ENCODE peak calls at places on chromosomes 16 and 17, in five cellular contexts. T, S, M, W and P are unnamed samples. For H3K27me3, the result is how much of the 10 kb centered on the place peaks cover.

GRCh38 chr17:48283907-48284306 is 146.1 kb downstream of the SKAP1 start:
- DNase-seq in T (no peak), S (no peak), M (no peak), W (no peak), P (no peak)

GRCh38 chr17:40355123-40355803 is 9.3 kb downstream of the GJD3 start:
- DNase-seq in M (no peak), S (peak), W (no peak), T (peak), P (peak)

GRCh38 chr16:67149276-67150057 is 1.3 kb downstream of the B3GNT9 start:
- DNase-seq in W (no peak), M (no peak), S (no peak), T (no peak), P (no peak)

GRCh38 chr17:13920413-13920812 is 148.9 kb upstream of the COX10 start:
- DNase-seq in M (no peak), W (no peak), T (no peak), S (no peak), P (no peak)

GRCh38 chr17:33686171-33686570 is 393.1 kb upstream of the ASIC2 start:
- DNase-seq in T (no peak), S (no peak), W (peak), M (no peak), P (no peak)

GRCh38 chr17:65176646-65177409 is 39.7 kb downstream of the RGS9 start:
- DNase-seq in T (no peak), S (no peak), M (no peak), W (no peak), P (no peak)

GRCh38 chr17:5508855-5509254 is 22.5 kb downstream of the MIS12 start:
- DNase-seq in M (no peak), W (no peak), S (no peak), T (no peak), P (no peak)

GRCh38 chr16:87288753-87289362 is 28.3 kb downstream of the C16orf95 start:
- DNase-seq in M (no peak), T (no peak), W (no peak), S (no peak), P (no peak)

GRCh38 chr16:65315004-65315398 is 193.1 kb upstream of the CDH11 start:
- DNase-seq in S (peak), W (no peak), T (peak), M (no peak), P (no peak)

GRCh38 chr17:16377804-16378400 is 3.0 kb upstream of the UBB start:
- DNase-seq in M (no peak), W (no peak), S (no peak), T (no peak), P (no peak)

GRCh38 chr16:57383276-57384247 is 11.3 kb downstream of the CX3CL1 start:
- DNase-seq in M (no peak), T (no peak), W (no peak), S (no peak), P (no peak)

GRCh38 chr17:55734128-55734781 is 11.6 kb upstream of the TMEM100 start:
- DNase-seq in S (no peak), W (no peak), T (no peak), M (no peak), P (no peak)

GRCh38 chr16:4882261-4882632 is 35.0 kb downstream of the UBN1 start:
- DNase-seq in M (no peak), S (no peak), T (no peak), W (no peak), P (no peak)

DNA sequence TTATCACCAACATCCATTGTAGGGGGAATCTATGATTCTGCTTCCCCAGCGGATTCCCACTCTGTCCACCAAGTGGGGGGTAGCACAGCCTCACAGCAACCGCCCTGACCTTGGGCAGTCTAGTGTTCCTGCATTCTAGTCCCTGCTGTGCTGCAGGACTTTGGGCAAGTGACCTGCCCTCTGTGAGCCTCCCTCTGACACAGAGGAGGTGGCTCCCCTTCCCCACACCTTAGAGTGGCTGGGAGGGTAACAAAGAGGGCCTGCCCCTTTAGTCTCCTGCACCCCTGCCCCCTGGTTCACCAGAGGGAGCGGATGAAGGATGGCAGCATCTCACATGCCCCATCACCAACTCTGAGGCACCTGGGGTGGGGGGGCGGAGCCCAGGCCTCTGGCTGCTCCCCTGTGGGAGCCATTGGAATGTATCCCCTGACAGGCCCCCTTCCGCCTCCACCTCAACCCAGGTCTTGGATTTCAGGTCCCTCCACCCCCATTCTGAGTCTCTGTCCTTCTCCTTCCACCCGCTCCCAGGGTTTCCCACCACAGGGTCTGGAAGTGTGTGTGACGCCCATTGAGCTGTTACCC is 10.1 kb downstream of the GAS2L2 start:
- DNase-seq in W (no peak), T (no peak), S (no peak), M (no peak), P (no peak)
- H3K27me3 ChIP-seq in W (under half), T (half or more), S (under half), M (under half), P (under half)

GRCh38 chr17:81806461-81807209 is 2.7 kb downstream of the GCGR start:
- DNase-seq in T (no peak), W (no peak), S (no peak), M (no peak), P (no peak)

GRCh38 chr17:81803728-81804558 is at the start of gene GCGR:
- DNase-seq in M (no peak), T (no peak), S (no peak), W (no peak), P (no peak)

GRCh38 chr17:81807210-81807719 is 3.3 kb downstream of the GCGR start:
- DNase-seq in S (no peak), T (no peak), W (no peak), M (no peak), P (no peak)

GRCh38 chr17:81804559-81805399 is 829 bp downstream of the GCGR start:
- DNase-seq in W (no peak), T (no peak), S (no peak), M (no peak), P (no peak)

GRCh38 chr17:81805707-81806460 is 1.9 kb downstream of the GCGR start:
- DNase-seq in S (no peak), T (no peak), M (no peak), W (no peak), P (no peak)
- H3K27me3 ChIP-seq in S (under half), T (half or more), M (half or more), W (half or more), P (under half)

GRCh38 chr16:62036807-62037135 is 533 bp upstream of the CDH8 start:
- DNase-seq in T (no peak), M (no peak), S (no peak), W (no peak), P (no peak)

GRCh38 chr16:62036101-62036806 is at the start of gene CDH8:
- DNase-seq in W (no peak), M (peak), T (no peak), S (no peak), P (no peak)

GRCh38 chr16:62038646-62039045 is 2.4 kb upstream of the CDH8 start:
- DNase-seq in S (no peak), M (no peak), W (no peak), T (no peak), P (no peak)

GRCh38 chr16:62035115-62036092 is 834 bp downstream of the CDH8 start:
- DNase-seq in S (no peak), T (no peak), M (peak), W (no peak), P (no peak)

DNA sequence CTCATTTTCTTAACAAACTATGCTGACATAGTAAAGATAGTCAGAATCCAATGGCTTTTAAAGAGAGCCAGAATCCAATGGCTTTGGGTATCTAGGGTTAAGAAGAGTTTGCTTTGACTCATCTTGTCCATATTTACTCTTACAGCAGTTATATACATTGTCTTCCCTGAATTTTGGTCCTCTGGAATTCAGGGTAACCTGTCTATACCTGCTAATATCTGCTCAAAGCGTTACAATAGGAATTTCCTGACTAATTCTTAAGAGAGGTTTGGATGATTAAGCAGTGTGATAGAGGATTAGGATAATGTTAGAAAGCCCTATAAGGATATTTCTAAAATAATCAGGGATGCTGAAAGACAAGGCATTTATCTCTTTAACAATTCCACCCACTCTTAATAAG is 2.0 kb upstream of the CDH8 start:
- DNase-seq in T (no peak), S (no peak), W (no peak), M (no peak), P (no peak)
- H3K27me3 ChIP-seq in T (half or more), S (under half), W (under half), M (under half), P (under half)

DNA sequence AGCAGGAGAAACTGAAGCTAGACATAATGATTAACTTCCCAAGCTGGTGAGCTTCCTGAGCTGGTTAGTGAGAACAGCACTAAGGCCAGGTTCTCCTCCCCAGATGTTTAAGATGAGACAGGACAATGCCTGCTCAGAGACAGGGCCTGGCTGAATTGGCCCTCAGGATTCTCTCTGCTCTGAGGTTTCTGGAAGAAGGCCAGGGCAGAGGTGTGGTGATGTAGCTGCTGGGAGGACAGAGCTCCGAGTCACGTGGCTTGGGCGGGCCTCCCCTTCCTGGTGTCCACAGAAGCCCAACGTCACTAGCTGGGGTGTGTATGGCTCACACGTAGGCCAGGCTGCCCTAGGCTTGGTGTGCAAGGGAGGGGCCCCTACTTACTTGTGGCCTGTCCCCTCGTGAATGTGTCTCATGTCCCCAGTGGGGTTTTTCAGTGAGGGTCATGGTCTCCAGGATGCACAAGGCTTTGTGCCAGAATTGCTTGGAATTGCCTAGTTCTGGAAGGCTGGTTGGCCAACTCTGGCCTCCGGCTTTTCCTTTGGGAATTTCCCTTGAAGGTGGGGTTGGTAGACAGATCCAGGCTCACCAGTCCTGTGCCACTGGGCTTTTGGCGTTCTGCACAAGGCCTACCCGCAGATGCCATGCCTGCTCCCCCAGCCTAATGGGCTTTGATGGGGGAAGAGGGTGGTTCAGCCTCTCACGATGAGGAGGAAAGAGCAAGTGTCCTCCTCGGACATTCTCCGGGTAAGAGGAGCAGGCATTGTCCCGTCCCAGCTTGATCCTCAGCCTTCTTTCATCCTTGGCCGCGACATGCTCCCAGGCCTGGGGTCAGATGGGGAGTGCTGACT is 3.4 kb downstream of the NOD2 start:
- DNase-seq in M (no peak), S (peak), W (peak), T (peak), P (peak)
- H3K27me3 ChIP-seq in M (under half), S (under half), W (under half), T (under half), P (under half)

GRCh38 chr17:78762007-78762406 is 20.1 kb downstream of the CYTH1 start:
- DNase-seq in S (no peak), T (no peak), M (no peak), W (no peak), P (no peak)
- H3K27me3 ChIP-seq in S (under half), T (under half), M (under half), W (under half), P (under half)

GRCh38 chr17:42422958-42423712 is at the start of gene CAVIN1:
- DNase-seq in W (no peak), S (peak), T (peak), M (peak), P (no peak)
- H3K27me3 ChIP-seq in W (under half), S (under half), T (under half), M (under half), P (under half)

GRCh38 chr17:74359916-74360315 is 1.8 kb downstream of the BTBD17 start:
- DNase-seq in M (no peak), W (no peak), T (no peak), S (no peak), P (no peak)

GRCh38 chr17:74358696-74359095 is 3.0 kb downstream of the BTBD17 start:
- DNase-seq in T (no peak), M (no peak), W (no peak), S (no peak), P (no peak)

GRCh38 chr17:74362811-74363498 is 1.3 kb upstream of the BTBD17 start:
- DNase-seq in W (no peak), T (no peak), M (no peak), S (no peak), P (no peak)

GRCh38 chr17:74361613-74362391 is at the start of gene BTBD17:
- DNase-seq in T (peak), M (peak), W (no peak), S (no peak), P (peak)

DNA sequence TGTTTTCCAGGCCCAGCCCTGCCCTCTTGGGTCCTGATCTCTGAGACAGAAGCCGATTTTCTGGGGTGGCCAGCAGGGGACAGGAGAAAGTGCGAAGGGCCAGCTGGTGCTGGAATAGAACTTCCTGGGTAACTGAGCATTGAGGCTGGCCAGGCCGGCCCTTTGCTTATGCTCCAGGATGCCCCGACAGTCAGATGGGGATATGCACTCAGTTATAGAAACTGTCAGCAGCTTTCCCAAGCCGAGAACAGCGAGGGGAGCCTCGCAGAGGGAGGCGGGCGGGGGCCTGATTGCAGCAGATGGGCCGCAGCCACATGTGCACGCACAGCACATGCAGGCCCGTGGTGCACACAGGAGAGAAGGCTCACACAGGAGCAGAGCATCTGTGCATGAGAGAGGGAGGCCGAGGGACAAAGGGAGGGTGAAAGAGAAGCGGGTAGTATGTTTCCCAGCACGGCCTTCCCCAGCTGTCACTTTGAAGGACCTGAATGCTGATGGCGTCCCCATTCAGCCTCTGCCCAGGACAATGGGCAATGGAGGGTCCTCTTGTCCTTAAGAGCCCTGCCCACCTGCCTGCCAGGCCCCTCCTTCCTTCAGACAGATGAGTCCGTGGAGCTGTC is 565 bp downstream of the BTBD17 start:
- DNase-seq in S (no peak), T (no peak), W (no peak), M (no peak), P (no peak)
- H3K27me3 ChIP-seq in S (under half), T (half or more), W (half or more), M (under half), P (under half)

GRCh38 chr16:168424-168823 is 2.6 kb downstream of the HBM start:
- DNase-seq in W (no peak), T (no peak), M (no peak), S (no peak), P (no peak)
- H3K27me3 ChIP-seq in W (under half), T (half or more), M (half or more), S (under half), P (under half)

GRCh38 chr17:38672788-38673713 is 1.7 kb downstream of the EPOP start:
- DNase-seq in M (no peak), S (no peak), T (no peak), W (no peak), P (no peak)

GRCh38 chr17:38673714-38674012 is 1.1 kb downstream of the EPOP start:
- DNase-seq in T (no peak), M (no peak), S (no peak), W (peak), P (no peak)

GRCh38 chr17:38674013-38674748 is 576 bp downstream of the EPOP start:
- DNase-seq in M (no peak), T (no peak), W (peak), S (no peak), P (peak)

GRCh38 chr17:38669520-38669919 is 5.2 kb downstream of the EPOP start:
- DNase-seq in W (no peak), T (no peak), M (no peak), S (no peak), P (no peak)

GRCh38 chr17:38671939-38672720 is 2.6 kb downstream of the EPOP start:
- DNase-seq in M (no peak), T (no peak), W (no peak), S (no peak), P (no peak)
- H3K27me3 ChIP-seq in M (under half), T (half or more), W (under half), S (under half), P (under half)

DNA sequence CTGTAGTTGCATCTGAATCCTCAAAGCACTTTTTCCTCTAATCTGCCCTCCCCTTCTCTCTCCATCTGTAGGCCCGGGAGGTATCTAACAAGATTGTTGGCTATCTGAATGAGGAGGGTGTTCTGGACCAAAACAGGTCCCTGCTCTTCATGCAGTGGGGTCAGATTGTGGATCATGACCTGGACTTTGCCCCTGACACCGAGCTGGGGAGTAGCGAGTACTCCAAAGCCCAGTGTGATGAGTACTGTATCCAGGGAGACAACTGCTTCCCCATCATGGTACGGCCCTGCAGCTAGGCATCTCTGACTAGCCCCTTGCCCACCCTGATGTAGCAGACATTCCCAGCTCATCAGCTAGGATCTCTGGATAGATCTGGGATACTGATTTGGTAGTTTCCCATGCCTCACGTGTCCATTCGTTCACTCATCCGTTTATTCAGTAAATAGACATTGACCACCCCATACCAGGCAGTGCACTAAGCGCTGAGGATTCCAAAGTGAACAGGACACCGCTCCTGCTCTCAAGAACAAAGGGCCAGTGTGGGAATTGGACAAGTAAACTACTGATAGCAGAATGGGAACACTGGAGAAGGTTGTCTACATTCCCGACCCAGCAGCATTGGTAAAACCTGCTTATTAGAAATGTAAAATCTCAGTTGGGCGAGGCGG is 12.1 kb downstream of the LPO start:
- DNase-seq in S (peak), W (no peak), T (no peak), M (no peak), P (no peak)
- H3K27me3 ChIP-seq in S (under half), W (half or more), T (half or more), M (under half), P (under half)